ENCODE peak calls at places on chromosomes 3 and 15, in five cellular contexts. One of them, this sample, is unnamed.

GRCh38 chr3:124043023-124043422 is 51.1 kb upstream of the ROPN1 start:
- DNase-seq in RWPE1: no peak
- DNase-seq in coronary artery: no peak
- DNase-seq in astrocyte of the spinal cord: no peak
- DNase-seq in mucosa of descending colon: no peak
- DNase-seq in this sample: no peak

GRCh38 chr3:88812576-88812975 is 294.8 kb upstream of the EPHA3 start:
- DNase-seq in RWPE1: no peak
- DNase-seq in coronary artery: no peak
- DNase-seq in astrocyte of the spinal cord: no peak
- DNase-seq in mucosa of descending colon: no peak
- DNase-seq in this sample: no peak

GRCh38 chr3:81132995-81133394 is 628.5 kb downstream of the GBE1 start:
- DNase-seq in RWPE1: no peak
- DNase-seq in coronary artery: no peak
- DNase-seq in astrocyte of the spinal cord: no peak
- DNase-seq in mucosa of descending colon: no peak
- DNase-seq in this sample: no peak

GRCh38 chr3:124281453-124282316 is 289.8 kb upstream of the ROPN1 start:
- DNase-seq in RWPE1: peak
- DNase-seq in coronary artery: no peak
- DNase-seq in astrocyte of the spinal cord: peak
- DNase-seq in mucosa of descending colon: peak
- DNase-seq in this sample: no peak

GRCh38 chr15:66016199-66016598 is 146.9 kb downstream of the RAB11A start:
- DNase-seq in RWPE1: no peak
- DNase-seq in coronary artery: no peak
- DNase-seq in astrocyte of the spinal cord: no peak
- DNase-seq in mucosa of descending colon: no peak
- DNase-seq in this sample: no peak

GRCh38 chr3:88151358-88151757 is 1.6 kb downstream of the C3orf38 start:
- DNase-seq in RWPE1: no peak
- DNase-seq in coronary artery: no peak
- DNase-seq in astrocyte of the spinal cord: peak
- DNase-seq in mucosa of descending colon: no peak
- DNase-seq in this sample: no peak

GRCh38 chr15:66288093-66288492 is 5.3 kb upstream of the DIS3L start:
- DNase-seq in RWPE1: no peak
- DNase-seq in coronary artery: no peak
- DNase-seq in astrocyte of the spinal cord: no peak
- DNase-seq in mucosa of descending colon: no peak
- DNase-seq in this sample: no peak

GRCh38 chr3:76308541-76308940 is 523.2 kb upstream of the ZNF717 start:
- DNase-seq in RWPE1: no peak
- DNase-seq in coronary artery: no peak
- DNase-seq in astrocyte of the spinal cord: no peak
- DNase-seq in mucosa of descending colon: no peak
- DNase-seq in this sample: no peak

GRCh38 chr15:60972866-60973265 is 256.2 kb downstream of the RORA start:
- DNase-seq in RWPE1: peak
- DNase-seq in coronary artery: no peak
- DNase-seq in astrocyte of the spinal cord: peak
- DNase-seq in mucosa of descending colon: no peak
- DNase-seq in this sample: no peak

GRCh38 chr3:8421711-8422110 is 79.9 kb upstream of the LMCD1 start:
- DNase-seq in RWPE1: no peak
- DNase-seq in coronary artery: no peak
- DNase-seq in astrocyte of the spinal cord: no peak
- DNase-seq in mucosa of descending colon: no peak
- DNase-seq in this sample: no peak

GRCh38 chr15:97084650-97085049 is 754.1 kb downstream of the NR2F2 start:
- DNase-seq in RWPE1: no peak
- DNase-seq in coronary artery: no peak
- DNase-seq in astrocyte of the spinal cord: peak
- DNase-seq in mucosa of descending colon: no peak
- DNase-seq in this sample: no peak

GRCh38 chr3:123084738-123085237 is 18.0 kb downstream of the PDIA5 start:
- DNase-seq in RWPE1: no peak
- DNase-seq in coronary artery: peak
- DNase-seq in astrocyte of the spinal cord: no peak
- DNase-seq in mucosa of descending colon: no peak
- DNase-seq in this sample: no peak

GRCh38 chr3:139230391-139230790 is 113.4 kb upstream of the MRPS22 start:
- DNase-seq in RWPE1: no peak
- DNase-seq in coronary artery: no peak
- DNase-seq in astrocyte of the spinal cord: no peak
- DNase-seq in mucosa of descending colon: no peak
- DNase-seq in this sample: no peak

GRCh38 chr3:107124885-107125284 is 252.4 kb upstream of the CCDC54 start:
- DNase-seq in RWPE1: peak
- DNase-seq in coronary artery: no peak
- DNase-seq in astrocyte of the spinal cord: peak
- DNase-seq in mucosa of descending colon: no peak
- DNase-seq in this sample: no peak

GRCh38 chr3:171251842-171252241 is 208.4 kb downstream of the TNIK start:
- DNase-seq in RWPE1: no peak
- DNase-seq in coronary artery: no peak
- DNase-seq in astrocyte of the spinal cord: no peak
- DNase-seq in mucosa of descending colon: no peak
- DNase-seq in this sample: no peak

GRCh38 chr15:53837263-53837662 is 77.8 kb upstream of the WDR72 start:
- DNase-seq in RWPE1: no peak
- DNase-seq in coronary artery: no peak
- DNase-seq in astrocyte of the spinal cord: no peak
- DNase-seq in mucosa of descending colon: peak
- DNase-seq in this sample: no peak

GRCh38 chr15:74449066-74449465 is 11.9 kb downstream of the UBL7 start:
- DNase-seq in RWPE1: no peak
- DNase-seq in coronary artery: no peak
- DNase-seq in astrocyte of the spinal cord: no peak
- DNase-seq in mucosa of descending colon: no peak
- DNase-seq in this sample: no peak

GRCh38 chr3:12479919-12480425 is 4.3 kb upstream of the TSEN2 start:
- DNase-seq in RWPE1: peak
- DNase-seq in coronary artery: no peak
- DNase-seq in astrocyte of the spinal cord: peak
- DNase-seq in mucosa of descending colon: peak
- DNase-seq in this sample: no peak

GRCh38 chr15:49741721-49742120 is 120.9 kb downstream of the DTWD1 start:
- DNase-seq in RWPE1: no peak
- DNase-seq in coronary artery: no peak
- DNase-seq in astrocyte of the spinal cord: no peak
- DNase-seq in mucosa of descending colon: peak
- DNase-seq in this sample: no peak

GRCh38 chr3:196486263-196486662 is 17.3 kb downstream of the RNF168 start:
- DNase-seq in RWPE1: no peak
- DNase-seq in coronary artery: no peak
- DNase-seq in astrocyte of the spinal cord: no peak
- DNase-seq in mucosa of descending colon: peak
- DNase-seq in this sample: no peak

GRCh38 chr3:34005886-34006285 is 207.5 kb downstream of the PDCD6IP start:
- DNase-seq in RWPE1: no peak
- DNase-seq in coronary artery: no peak
- DNase-seq in astrocyte of the spinal cord: peak
- DNase-seq in mucosa of descending colon: no peak
- DNase-seq in this sample: no peak

GRCh38 chr15:79455943-79456342 is 23.8 kb downstream of the MINAR1 start:
- DNase-seq in RWPE1: no peak
- DNase-seq in coronary artery: no peak
- DNase-seq in astrocyte of the spinal cord: no peak
- DNase-seq in mucosa of descending colon: no peak
- DNase-seq in this sample: no peak

GRCh38 chr3:185539934-185540333 is 12.5 kb downstream of the LIPH start:
- DNase-seq in RWPE1: no peak
- DNase-seq in coronary artery: no peak
- DNase-seq in astrocyte of the spinal cord: no peak
- DNase-seq in mucosa of descending colon: no peak
- DNase-seq in this sample: no peak

GRCh38 chr3:185537369-185537970 is 14.9 kb downstream of the LIPH start:
- DNase-seq in RWPE1: peak
- DNase-seq in coronary artery: no peak
- DNase-seq in astrocyte of the spinal cord: peak
- DNase-seq in mucosa of descending colon: peak
- DNase-seq in this sample: no peak

GRCh38 chr3:185540705-185541104 is 11.7 kb downstream of the LIPH start:
- DNase-seq in RWPE1: no peak
- DNase-seq in coronary artery: no peak
- DNase-seq in astrocyte of the spinal cord: no peak
- DNase-seq in mucosa of descending colon: no peak
- DNase-seq in this sample: no peak
- TF ChIP-seq CTCF in RWPE1: no peak
- TF ChIP-seq CTCF in coronary artery: no peak
- TF ChIP-seq CTCF in astrocyte of the spinal cord: no peak
- TF ChIP-seq CTCF in mucosa of descending colon: no peak
- TF ChIP-seq CTCF in this sample: no peak

GRCh38 chr3:23804441-23805227 is 1.1 kb upstream of the UBE2E1 start:
- DNase-seq in RWPE1: no peak
- DNase-seq in coronary artery: no peak
- DNase-seq in astrocyte of the spinal cord: no peak
- DNase-seq in mucosa of descending colon: peak
- DNase-seq in this sample: no peak

GRCh38 chr3:23805228-23805880 is 401 bp upstream of the UBE2E1 start:
- DNase-seq in RWPE1: no peak
- DNase-seq in coronary artery: no peak
- DNase-seq in astrocyte of the spinal cord: peak
- DNase-seq in mucosa of descending colon: no peak
- DNase-seq in this sample: no peak

GRCh38 chr3:23797490-23797889 is 8.3 kb upstream of the UBE2E1 start:
- DNase-seq in RWPE1: no peak
- DNase-seq in coronary artery: no peak
- DNase-seq in astrocyte of the spinal cord: no peak
- DNase-seq in mucosa of descending colon: no peak
- DNase-seq in this sample: no peak

GRCh38 chr3:23796518-23796917 is 9.2 kb upstream of the UBE2E1 start:
- DNase-seq in RWPE1: no peak
- DNase-seq in coronary artery: no peak
- DNase-seq in astrocyte of the spinal cord: no peak
- DNase-seq in mucosa of descending colon: no peak
- DNase-seq in this sample: no peak

DNA sequence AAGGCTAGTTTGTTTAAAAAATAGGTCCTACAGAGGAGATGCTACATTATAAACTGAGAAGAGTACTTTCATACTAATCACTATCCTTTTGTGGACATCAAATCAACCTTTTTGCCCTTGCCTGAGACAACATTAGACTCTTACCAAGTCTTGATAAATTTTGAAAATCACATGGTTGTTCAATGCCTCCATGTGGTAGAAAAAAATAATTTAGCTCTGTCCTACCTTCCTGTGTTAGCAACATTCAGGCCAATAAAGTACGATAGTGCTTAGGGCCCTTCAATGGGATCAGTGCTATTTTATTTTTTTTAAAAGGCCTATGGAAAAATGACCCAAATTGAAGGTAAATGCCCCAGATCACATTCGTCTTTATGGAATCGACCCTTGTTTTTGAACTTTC is 5.0 kb upstream of the UBE2E1 start:
- DNase-seq in RWPE1: no peak
- DNase-seq in coronary artery: no peak
- DNase-seq in astrocyte of the spinal cord: peak
- DNase-seq in mucosa of descending colon: no peak
- DNase-seq in this sample: no peak
- TF ChIP-seq CTCF in RWPE1: peak
- TF ChIP-seq CTCF in coronary artery: no peak
- TF ChIP-seq CTCF in astrocyte of the spinal cord: peak
- TF ChIP-seq CTCF in mucosa of descending colon: no peak
- TF ChIP-seq CTCF in this sample: peak

DNA sequence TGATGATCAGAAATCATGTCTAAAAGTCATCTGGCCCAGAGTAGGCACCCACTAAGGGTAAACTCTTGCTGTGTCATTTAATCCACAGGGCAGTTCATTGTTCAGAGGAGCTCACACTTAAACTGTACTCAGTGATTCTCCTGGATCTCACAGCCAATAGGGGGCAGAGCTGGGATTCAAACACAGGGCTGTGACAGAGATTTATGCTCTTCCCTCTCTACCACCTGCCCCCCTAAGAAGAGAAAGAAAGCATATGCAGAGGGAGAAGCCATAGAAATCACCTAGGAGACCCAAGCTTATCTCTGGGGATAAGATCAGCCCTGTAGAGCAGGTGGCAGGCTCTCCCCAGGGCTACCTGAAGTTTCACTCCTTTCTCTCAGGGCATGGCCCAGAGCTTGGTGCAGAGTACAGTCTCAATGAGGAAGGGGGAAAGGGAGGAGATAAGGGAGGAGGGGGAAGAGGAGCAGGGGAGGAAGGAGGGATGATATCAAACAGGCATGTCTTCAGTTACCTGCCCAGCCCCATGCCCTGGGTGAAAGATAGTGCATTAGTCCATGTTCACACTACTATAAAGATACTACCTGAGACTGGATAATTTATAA is 51.8 kb upstream of the ADPGK start:
- DNase-seq in RWPE1: no peak
- DNase-seq in coronary artery: peak
- DNase-seq in astrocyte of the spinal cord: no peak
- DNase-seq in mucosa of descending colon: peak
- DNase-seq in this sample: no peak
- TF ChIP-seq CTCF in RWPE1: no peak
- TF ChIP-seq CTCF in coronary artery: no peak
- TF ChIP-seq CTCF in astrocyte of the spinal cord: peak
- TF ChIP-seq CTCF in mucosa of descending colon: no peak
- TF ChIP-seq CTCF in this sample: peak

GRCh38 chr3:42578054-42578453 is 3.7 kb downstream of the SEC22C start:
- DNase-seq in RWPE1: no peak
- DNase-seq in coronary artery: no peak
- DNase-seq in astrocyte of the spinal cord: no peak
- DNase-seq in mucosa of descending colon: no peak
- DNase-seq in this sample: no peak

GRCh38 chr3:42581400-42581708 is 413 bp downstream of the SEC22C start:
- DNase-seq in RWPE1: no peak
- DNase-seq in coronary artery: no peak
- DNase-seq in astrocyte of the spinal cord: peak
- DNase-seq in mucosa of descending colon: no peak
- DNase-seq in this sample: no peak

GRCh38 chr3:42582474-42583070 is 805 bp upstream of the SEC22C start:
- DNase-seq in RWPE1: no peak
- DNase-seq in coronary artery: no peak
- DNase-seq in astrocyte of the spinal cord: no peak
- DNase-seq in mucosa of descending colon: no peak
- DNase-seq in this sample: no peak

GRCh38 chr3:42581709-42582473 is at the start of gene SEC22C:
- DNase-seq in RWPE1: peak
- DNase-seq in coronary artery: peak
- DNase-seq in astrocyte of the spinal cord: peak
- DNase-seq in mucosa of descending colon: peak
- DNase-seq in this sample: peak
- TF ChIP-seq CTCF in RWPE1: peak
- TF ChIP-seq CTCF in coronary artery: no peak
- TF ChIP-seq CTCF in astrocyte of the spinal cord: no peak
- TF ChIP-seq CTCF in mucosa of descending colon: no peak
- TF ChIP-seq CTCF in this sample: peak

This sample was measured in type B pancreatic cell.